ENCODE peak calls at places on chromosomes 3 and 15, in seven cellular contexts. L is PC-9; I is brain microvascular endothelial cell; Y is fibroblast of mammary gland; N is T-helper 2 cell; M is activated CD4-positive, alpha-beta memory T cell treated with anti-CD3 and anti-CD28 coated beads for 36 hours; X is tibial nerve. G is an unnamed sample.

GRCh38 chr3:180277036-180277435 is 240.3 kb upstream of the PEX5L start:
- DNase-seq in L (no peak), I (no peak), Y (peak), N (no peak), M (no peak), X (no peak), G (no peak)

GRCh38 chr3:45623846-45624245 is 29.3 kb downstream of the LIMD1 start:
- DNase-seq in L (no peak), I (no peak), Y (no peak), N (no peak), M (no peak), X (no peak), G (no peak)

GRCh38 chr3:188133219-188133618 is 20.7 kb upstream of the LPP start:
- DNase-seq in L (no peak), I (peak), Y (peak), N (no peak), M (no peak), X (no peak), G (no peak)

GRCh38 chr3:79018671-79019136 is 749.1 kb downstream of the ROBO1 start:
- DNase-seq in L (peak), I (peak), Y (peak), N (no peak), M (no peak), X (no peak), G (no peak)

GRCh38 chr15:71471347-71471746 is 339.0 kb upstream of the NR2E3 start:
- DNase-seq in L (peak), I (no peak), Y (no peak), N (no peak), M (no peak), X (no peak), G (peak)

GRCh38 chr3:156518726-156519125 is 36.2 kb downstream of the SSR3 start:
- DNase-seq in L (no peak), I (no peak), Y (peak), N (no peak), M (no peak), X (no peak), G (peak)

GRCh38 chr15:72770673-72771328 is 12.8 kb downstream of the ADPGK start:
- DNase-seq in L (no peak), I (no peak), Y (peak), N (no peak), M (no peak), X (no peak), G (no peak)

GRCh38 chr15:31235298-31236183 is 91.1 kb upstream of the KLF13 start:
- DNase-seq in L (no peak), I (peak), Y (peak), N (no peak), M (no peak), X (no peak), G (no peak)

G was measured in epithelial cell of prostate.